ENCODE peak calls at places on chromosomes 2 and 18, in ten cellular contexts. L is HTR-8/SVneo; M is hypothalamus; D is neuronal stem cell; O is left ventricle myocardium superior; I is NCI-H2029; U is stimulated activated CD4-positive, alpha-beta T cell treated with anti-CD3 and anti-CD28 coated beads, TNF-alpha, amount 100 ng/mL, for 4 hours; Z is thoracic aorta; W is NCI-H69; H is T-helper 2 cell. V is an unnamed sample.

GRCh38 chr2:105744909-105745853 is at the start of gene NCK2:
- DNase-seq in I (no peak), M (no peak), D (peak; percentile 27), W (peak; percentile 41), L (peak; percentile 24), H (peak; percentile 58), Z (no peak), U (no peak), O (peak; percentile 60), V (no peak)

GRCh38 chr2:235268535-235268934 is 225.3 kb upstream of the AGAP1 start:
- DNase-seq in H (no peak), O (no peak), Z (no peak), U (no peak), M (no peak), W (no peak), L (peak; percentile 34), I (no peak), D (no peak), V (no peak)

GRCh38 chr2:206527153-206527552 is 83.8 kb downstream of the ADAM23 start:
- DNase-seq in I (no peak), D (no peak), W (no peak), H (no peak), O (no peak), Z (no peak), U (no peak), M (no peak), L (no peak), V (no peak)

GRCh38 chr2:73837847-73838585 is 9.3 kb downstream of the STAMBP start:
- DNase-seq in M (no peak), W (no peak), H (no peak), I (no peak), L (no peak), D (no peak), U (no peak), Z (no peak), O (no peak), V (no peak)

GRCh38 chr2:69138793-69139510 is 126.0 kb downstream of the ANTXR1 start:
- DNase-seq in W (no peak), Z (no peak), L (peak; percentile 54), D (no peak), M (no peak), O (peak; percentile 38), U (no peak), H (no peak), I (no peak), V (no peak)

GRCh38 chr2:118672571-118673158 is 174.8 kb downstream of the EN1 start:
- DNase-seq in D (no peak), U (no peak), O (no peak), L (no peak), I (no peak), M (no peak), W (no peak), H (no peak), Z (no peak), V (no peak)

GRCh38 chr18:4636957-4637356 is 181.8 kb upstream of the DLGAP1 start:
- DNase-seq in U (no peak), Z (no peak), I (no peak), O (no peak), W (peak; percentile 99), L (no peak), M (no peak), D (no peak), H (no peak), V (no peak)

GRCh38 chr2:176931588-176932563 is 280.7 kb upstream of the HNRNPA3 start:
- DNase-seq in I (peak; percentile 16), W (peak; percentile 64), Z (no peak), M (no peak), L (no peak), U (no peak), H (peak; percentile 94), D (no peak), O (no peak), V (no peak)

GRCh38 chr2:2698182-2699116 is 367.4 kb upstream of the MYT1L start:
- DNase-seq in O (no peak), I (peak; percentile 73), M (no peak), D (no peak), U (no peak), W (peak; percentile 68), H (peak; percentile 11), L (no peak), Z (no peak), V (no peak)

GRCh38 chr2:105977212-105977611 is 216.9 kb downstream of the UXS1 start:
- DNase-seq in D (no peak), O (no peak), W (no peak), L (peak; percentile 48), H (peak; percentile 26), I (no peak), U (no peak), Z (no peak), M (no peak), V (no peak)

GRCh38 chr2:28423856-28424605 is 31.4 kb downstream of the FOSL2 start:
- DNase-seq in D (no peak), I (peak; percentile 53), O (no peak), Z (no peak), W (no peak), M (no peak), U (no peak), L (no peak), H (peak; percentile 83), V (no peak)